ENCODE peak calls at places on chromosomes 1 and 21, in eight cellular contexts. B is fibroblast of pulmonary artery, C is fibroblast of the aortic adventitia, A is BJ, R is cardiac muscle cell, D is fibroblast of lung, I is Panc1, J is MM.1S. U is an unnamed sample.

GRCh38 chr1:17762313-17762712 is 7.2 kb downstream of the ACTL8 start:
- DNase-seq in I (no peak), C (no peak), J (no peak), R (no peak), B (no peak), D (no peak), A (no peak), U (no peak)

GRCh38 chr1:207672525-207673130 is 27.7 kb downstream of the CR1L start:
- DNase-seq in I (no peak), J (peak), B (peak), A (no peak), D (peak), R (peak), C (peak), U (peak)

GRCh38 chr21:32884062-32884461 is 112.5 kb upstream of the PAXBP1 start:
- DNase-seq in B (no peak), J (no peak), R (no peak), C (no peak), D (no peak), I (no peak), A (no peak), U (no peak)

GRCh38 chr21:45190013-45190412 is 97.7 kb downstream of the POFUT2 start:
- DNase-seq in A (no peak), D (no peak), C (no peak), J (no peak), R (no peak), I (no peak), B (no peak), U (no peak)

GRCh38 chr1:45585496-45586075 is 1.7 kb downstream of the NASP start:
- DNase-seq in C (no peak), B (no peak), J (no peak), R (no peak), A (no peak), D (no peak), I (no peak), U (no peak)

GRCh38 chr1:231421616-231421970 is 494 bp downstream of the EGLN1 start:
- DNase-seq in B (peak), A (no peak), R (peak), I (no peak), D (peak), C (no peak), J (peak), U (no peak)

GRCh38 chr1:242784074-242784473 is 259.6 kb upstream of the PLD5 start:
- DNase-seq in A (no peak), R (no peak), J (peak), C (no peak), D (no peak), B (no peak), I (no peak), U (peak)

GRCh38 chr1:92764116-92764515 is 20.8 kb downstream of the EVI5 start:
- DNase-seq in B (no peak), R (no peak), A (no peak), D (peak), C (no peak), I (no peak), J (no peak), U (no peak)

GRCh38 chr1:178055093-178055492 is 38.8 kb upstream of the RASAL2 start:
- DNase-seq in R (peak), J (peak), I (peak), C (peak), A (no peak), D (no peak), B (no peak), U (peak)

GRCh38 chr1:7389786-7390603 is 381.1 kb upstream of the VAMP3 start:
- DNase-seq in I (no peak), J (no peak), D (peak), B (no peak), R (no peak), A (no peak), C (no peak), U (no peak)

DNA sequence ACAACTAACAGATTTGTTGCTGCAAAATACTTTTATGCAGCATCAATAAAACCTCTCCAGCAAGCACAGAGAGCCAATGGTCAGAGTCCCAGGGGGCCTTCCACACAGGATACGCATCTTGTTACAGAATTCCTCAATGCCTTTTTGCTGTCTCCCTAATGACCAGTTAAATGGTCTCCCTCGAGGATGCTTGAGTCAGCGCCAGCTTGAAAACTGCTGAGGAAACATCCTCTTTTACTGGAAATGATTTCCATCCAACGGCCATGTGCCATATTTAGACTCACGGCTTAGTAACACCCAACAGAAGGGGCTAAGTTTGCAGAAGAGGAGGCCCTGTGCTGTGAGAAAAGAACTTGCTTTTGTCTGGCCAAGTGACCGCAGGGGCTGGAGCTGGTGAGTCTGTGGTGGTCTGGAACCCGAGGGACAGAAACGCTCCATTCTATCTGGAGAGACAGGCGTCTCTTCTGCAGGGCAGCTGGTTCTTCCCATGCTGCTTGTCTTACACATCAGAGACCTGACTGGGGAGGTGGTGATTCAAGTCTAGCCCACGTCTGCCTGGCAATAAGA is 496.4 kb downstream of the SETD4 start:
- DNase-seq in C (peak), J (no peak), I (no peak), R (no peak), D (peak), B (peak), A (peak), U (no peak)
- H3K4me3 ChIP-seq in C (peak), J (no peak), I (no peak), R (no peak), D (no peak), B (no peak), A (peak), U (no peak)

DNA sequence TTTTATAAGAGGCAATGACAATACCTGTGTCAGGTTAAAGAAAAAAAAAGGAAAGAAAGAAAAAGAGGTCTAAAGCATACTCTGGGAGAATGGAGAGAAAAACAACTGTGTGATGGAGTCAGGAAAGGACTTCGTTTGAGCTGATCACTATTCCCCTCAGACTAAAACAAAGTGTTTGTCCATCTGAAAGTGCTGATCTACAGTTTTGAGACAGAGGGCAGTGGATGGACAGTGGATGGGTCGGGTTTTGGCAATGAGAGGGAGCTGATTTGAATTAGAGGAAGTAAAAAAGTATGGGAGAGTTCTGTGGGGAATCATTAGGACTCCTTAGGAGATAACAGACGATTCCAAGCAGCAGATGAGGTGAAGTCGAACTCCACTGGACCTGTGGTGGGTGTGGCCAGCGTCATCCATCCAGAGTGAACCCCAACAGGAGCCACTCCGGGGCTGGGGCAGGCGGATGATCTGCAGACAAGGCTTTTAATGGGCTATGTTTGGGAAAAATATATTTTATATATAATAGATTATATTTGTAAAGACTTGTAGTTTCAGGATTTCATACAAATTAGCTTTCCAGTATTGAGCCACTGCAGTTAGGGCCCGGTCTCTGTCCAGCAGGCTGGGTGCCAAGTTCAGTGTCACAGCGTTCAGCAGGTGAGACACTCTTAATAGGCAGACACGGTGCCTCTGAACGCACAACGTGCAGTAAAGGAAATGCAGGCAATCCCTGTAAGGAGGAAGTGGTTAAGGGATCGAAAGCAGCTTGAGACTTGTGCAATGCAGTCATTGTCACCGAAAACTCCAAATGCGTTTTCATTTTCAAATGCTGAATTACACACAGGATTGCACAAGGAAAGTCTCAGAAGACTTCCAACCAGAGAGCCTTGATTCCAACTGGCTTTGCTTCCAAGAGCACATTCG is 62.1 kb downstream of the PTGS2 start:
- DNase-seq in B (peak), J (peak), R (no peak), C (peak), I (no peak), D (peak), A (no peak), U (peak)
- H3K4me3 ChIP-seq in B (peak), J (peak), R (no peak), C (peak), I (peak), D (no peak), A (peak), U (peak)

GRCh38 chr1:21932127-21932526 is 5.0 kb downstream of the HSPG2 start:
- DNase-seq in C (peak), R (no peak), J (no peak), A (peak), I (no peak), D (peak), B (peak), U (no peak)

GRCh38 chr1:21935393-21935804 is 1.7 kb downstream of the HSPG2 start:
- DNase-seq in A (no peak), B (no peak), I (no peak), R (no peak), J (no peak), D (peak), C (peak), U (no peak)

GRCh38 chr1:21935891-21936365 is 1.2 kb downstream of the HSPG2 start:
- DNase-seq in I (no peak), A (no peak), R (no peak), B (no peak), D (no peak), C (no peak), J (no peak), U (no peak)

GRCh38 chr1:21931171-21932093 is 5.7 kb downstream of the HSPG2 start:
- DNase-seq in A (peak), C (peak), B (peak), I (no peak), J (no peak), R (peak), D (peak), U (no peak)

DNA sequence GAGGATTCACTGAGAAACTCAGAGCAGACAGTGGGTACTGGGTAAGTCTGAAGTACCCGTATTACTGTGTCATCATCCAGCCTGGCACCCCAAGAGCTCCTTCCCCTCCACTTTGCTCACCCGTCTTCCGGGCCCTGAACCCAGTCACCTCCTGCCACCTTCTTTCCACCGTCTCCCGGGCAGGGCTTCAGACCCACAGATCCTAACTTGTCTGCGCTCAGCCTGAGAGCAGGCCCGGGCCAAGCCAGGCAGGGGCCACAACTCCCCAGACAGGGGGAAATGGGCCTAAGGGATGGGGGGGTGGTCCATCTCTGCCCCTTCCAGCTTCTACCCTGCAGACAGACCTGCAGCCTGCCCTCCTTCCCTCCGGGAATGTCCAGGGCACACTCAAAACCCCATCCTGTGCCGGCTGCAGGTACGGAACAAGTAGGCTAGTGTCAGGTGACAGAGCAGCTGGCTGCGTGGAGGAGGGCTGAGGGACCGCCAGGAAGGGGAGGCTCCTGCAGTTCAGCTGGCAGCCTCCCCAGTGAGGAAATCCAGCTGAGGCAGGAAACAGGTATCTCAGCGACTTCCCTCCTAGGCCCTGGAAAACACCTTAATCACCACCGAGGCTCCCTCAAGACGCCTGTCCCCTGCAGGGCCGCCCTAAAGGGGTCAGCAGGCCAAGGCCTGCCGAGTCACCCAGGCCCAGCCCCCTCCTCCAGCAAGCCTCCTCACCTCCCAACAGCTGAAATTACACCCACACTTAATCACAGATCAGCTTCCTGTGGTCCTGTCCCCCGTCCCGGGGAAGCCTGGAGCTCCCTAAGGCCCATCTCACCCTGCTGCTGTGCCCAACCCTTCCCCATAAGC is 3.5 kb downstream of the HSPG2 start:
- DNase-seq in C (no peak), R (no peak), I (no peak), B (no peak), D (peak), A (no peak), J (no peak), U (no peak)
- H3K4me3 ChIP-seq in C (peak), R (no peak), I (peak), B (peak), D (no peak), A (no peak), J (no peak), U (no peak)

GRCh38 chr1:32464716-32465540 is at the start of gene ZBTB8B:
- DNase-seq in B (peak), D (peak), I (no peak), R (peak), J (peak), C (peak), A (no peak), U (no peak)
- H3K4me3 ChIP-seq in B (peak), D (peak), I (peak), R (peak), J (peak), C (peak), A (peak), U (no peak)

DNA sequence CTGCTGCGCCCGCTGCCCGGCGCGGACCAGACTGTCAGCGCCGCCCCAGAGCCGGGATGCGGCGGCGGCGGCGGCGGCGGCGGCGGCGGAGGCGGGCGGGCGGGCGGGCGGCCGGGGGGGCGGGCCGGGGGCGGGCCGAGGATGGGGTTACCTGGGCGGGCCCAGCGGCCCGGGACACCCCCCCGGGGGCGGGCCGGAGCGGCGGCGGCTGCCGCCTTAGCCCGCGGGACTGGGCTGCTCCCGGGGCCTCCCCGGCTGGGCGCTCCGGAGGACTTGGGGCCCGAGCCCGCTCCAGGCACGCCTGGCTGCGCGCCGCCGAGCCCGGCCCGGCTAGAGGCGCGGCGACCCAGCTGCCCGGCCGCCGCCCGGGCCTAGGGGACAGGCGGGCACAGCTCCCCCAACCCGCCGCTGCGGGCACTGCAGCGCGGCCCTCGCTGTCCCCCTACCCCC is at the start of gene WNT4:
- DNase-seq in B (peak), D (peak), A (no peak), C (no peak), I (no peak), R (peak), J (peak), U (no peak)
- H3K4me3 ChIP-seq in B (no peak), D (no peak), A (peak), C (peak), I (peak), R (peak), J (peak), U (no peak)

DNA sequence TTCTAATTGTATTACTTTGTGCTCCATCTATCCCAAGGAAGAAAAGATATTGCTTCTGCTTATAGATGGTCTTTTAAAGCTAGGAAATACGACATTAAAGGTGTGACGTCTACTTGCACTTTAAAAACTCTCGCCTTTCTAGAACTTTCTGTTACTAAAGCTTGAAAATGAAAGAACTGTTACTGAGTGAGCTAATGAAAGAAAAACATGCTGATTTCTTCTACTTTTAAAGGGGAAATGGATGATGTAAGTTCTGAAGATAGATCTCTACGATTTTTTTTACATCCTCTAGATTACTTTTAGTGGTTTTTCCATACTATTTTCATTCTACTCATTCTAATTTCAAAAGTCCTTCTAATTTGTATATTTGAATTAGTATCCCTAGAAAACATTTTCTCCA is 387.5 kb downstream of the USP25 start:
- DNase-seq in A (no peak), R (no peak), C (no peak), B (peak), I (no peak), D (peak), J (no peak), U (no peak)
- H3K4me3 ChIP-seq in A (no peak), R (no peak), C (peak), B (no peak), I (no peak), D (no peak), J (no peak), U (no peak)